ENCODE peak calls at places on chromosomes 6 and 20, in nine cellular contexts. L is ovary; B is right lobe of liver; E is activated T-helper 1 cell treated with anti-CD3 and anti-CD28 coated beads, Interleukin-12 subunit alpha, Interleukin-12 subunit beta, Interleukin-2, Interleukin-4 antibody, amounts not matched to agents 30 ng/mL and 10 ng/mL and 1 ng/mL, durations not matched to agents 14 hours and 24 hours and 36 hours; R is fibroblast of mammary gland; S is SK-MEL-5; Z is NCI-H1092 treated with DMSO at 0.1 percent for 48 hours; K is astrocyte of the spinal cord; U is effector memory CD8-positive, alpha-beta T cell. W is an unnamed sample.

GRCh38 chr6:54802775-54803631 is 43.6 kb upstream of the FAM83B start:
- DNase-seq in L (no peak), B (no peak), E (no peak), R (peak; percentile 56), S (no peak), Z (no peak), K (peak; percentile 58), U (no peak), W (no peak)

GRCh38 chr6:10534418-10534760 is 13.2 kb downstream of the GCNT2 start:
- DNase-seq in L (no peak), B (no peak), E (no peak), R (no peak), S (no peak), Z (no peak), K (no peak), U (no peak), W (no peak)

GRCh38 chr6:18004256-18004985 is 17.0 kb upstream of the KIF13A start:
- DNase-seq in L (no peak), B (no peak), E (no peak), R (peak; percentile 28), S (no peak), Z (no peak), K (no peak), U (no peak), W (no peak)

GRCh38 chr6:4134841-4135664 is at the start of gene ECI2:
- DNase-seq in L (no peak), B (no peak), E (peak; percentile 69), R (no peak), S (peak; percentile 70), Z (peak; percentile 45), K (no peak), U (peak; percentile 37), W (no peak)

GRCh38 chr6:156634971-156635371 is 142.2 kb upstream of the ARID1B start:
- DNase-seq in L (no peak), B (no peak), E (no peak), R (no peak), S (no peak), Z (no peak), K (no peak), U (no peak), W (no peak)

GRCh38 chr6:149093643-149094042 is 223.9 kb upstream of the TAB2 start:
- DNase-seq in L (no peak), B (no peak), E (no peak), R (peak; percentile 49), S (no peak), Z (no peak), K (peak; percentile 79), U (no peak), W (no peak)

GRCh38 chr6:8047466-8048292 is 16.5 kb downstream of the BLOC1S5 start:
- DNase-seq in L (no peak), B (no peak), E (no peak), R (peak; percentile 90), S (no peak), Z (no peak), K (peak; percentile 86), U (no peak), W (no peak)

GRCh38 chr6:64012351-64013060 is 376.9 kb downstream of the PHF3 start:
- DNase-seq in L (no peak), B (no peak), E (no peak), R (peak; percentile 63), S (peak; percentile 91), Z (peak; percentile 54), K (peak; percentile 59), U (no peak), W (no peak)

GRCh38 chr6:24492475-24492874 is 2.3 kb upstream of the ALDH5A1 start:
- DNase-seq in L (no peak), B (no peak), E (no peak), R (no peak), S (peak; percentile 63), Z (no peak), K (no peak), U (no peak), W (no peak)

GRCh38 chr6:165365371-165365770 is 56.0 kb upstream of the C6orf118 start:
- DNase-seq in L (no peak), B (no peak), E (no peak), R (no peak), S (no peak), Z (no peak), K (no peak), U (no peak), W (no peak)

GRCh38 chr6:77124604-77125003 is 338.7 kb downstream of the HTR1B start:
- DNase-seq in L (no peak), B (no peak), E (no peak), R (peak; percentile 2), S (no peak), Z (no peak), K (peak; percentile 8), U (no peak), W (no peak)

GRCh38 chr6:37222125-37222967 is 35.2 kb upstream of the TBC1D22B start:
- DNase-seq in L (peak; percentile 83), B (peak; percentile 91), E (peak; percentile 77), R (peak; percentile 79), S (peak; percentile 93), Z (peak; percentile 90), K (peak; percentile 92), U (peak; percentile 43), W (peak; percentile 74)

GRCh38 chr20:33815671-33816070 is 4.5 kb downstream of the CHMP4B start:
- DNase-seq in L (no peak), B (no peak), E (no peak), R (no peak), S (no peak), Z (no peak), K (no peak), U (no peak), W (no peak)

GRCh38 chr20:13022401-13023170 is 13.8 kb downstream of the SPTLC3 start:
- DNase-seq in L (no peak), B (no peak), E (no peak), R (peak; percentile 91), S (no peak), Z (no peak), K (peak; percentile 81), U (no peak), W (no peak)

GRCh38 chr20:24718696-24719095 is 230.4 kb upstream of the CST7 start:
- DNase-seq in L (no peak), B (peak; percentile 3), E (no peak), R (no peak), S (no peak), Z (peak; percentile 46), K (no peak), U (no peak), W (no peak)

GRCh38 chr20:45479822-45480221 is 10.3 kb downstream of the WFDC2 start:
- DNase-seq in L (no peak), B (peak; percentile 86), E (no peak), R (no peak), S (no peak), Z (no peak), K (no peak), U (no peak), W (no peak)

GRCh38 chr6:18328549-18328922 is 58.6 kb upstream of the RNF144B start:
- DNase-seq in L (no peak), B (no peak), E (no peak), R (no peak), S (no peak), Z (no peak), K (no peak), U (no peak), W (no peak)

GRCh38 chr20:9149796-9150195 is 80.9 kb downstream of the PLCB4 start:
- DNase-seq in L (no peak), B (no peak), E (no peak), R (no peak), S (no peak), Z (no peak), K (no peak), U (no peak), W (no peak)

GRCh38 chr6:15245361-15246216 is at the start of gene JARID2:
- DNase-seq in L (peak; percentile 99), B (peak; percentile 100), E (peak; percentile 92), R (peak; percentile 96), S (peak; percentile 100), Z (peak; percentile 78), K (peak; percentile 98), U (peak; percentile 92), W (peak; percentile 97)

GRCh38 chr20:3658708-3659491 is 4.3 kb downstream of the GFRA4 start:
- DNase-seq in L (no peak), B (peak; percentile 18), E (no peak), R (no peak), S (no peak), Z (no peak), K (no peak), U (no peak), W (peak; percentile 45)

GRCh38 chr20:15296422-15296821 is 959.0 kb upstream of the FLRT3 start:
- DNase-seq in L (no peak), B (no peak), E (no peak), R (no peak), S (no peak), Z (peak; percentile 16), K (no peak), U (no peak), W (no peak)

GRCh38 chr20:47998736-47999135 is 213.5 kb upstream of the SULF2 start:
- DNase-seq in L (no peak), B (no peak), E (no peak), R (no peak), S (no peak), Z (no peak), K (no peak), U (no peak), W (no peak)

GRCh38 chr20:931401-931800 is 15.3 kb upstream of the ANGPT4 start:
- DNase-seq in L (no peak), B (no peak), E (no peak), R (peak; percentile 28), S (no peak), Z (no peak), K (no peak), U (no peak), W (no peak)

GRCh38 chr6:145789443-145789842 is 25.2 kb downstream of the FBXO30 start:
- DNase-seq in L (no peak), B (no peak), E (no peak), R (peak; percentile 90), S (no peak), Z (no peak), K (no peak), U (no peak), W (no peak)

W was measured in stimulated activated naive B cell treated with anti-CD40 and anti-IgM and Interleukin-4, amounts not matched to agents 10 μg/mL and 1 μg/mL and 100 μg/mL, for 72 hours.